ENCODE peak calls at places on chromosomes 16 and 17, in nine cellular contexts. J is memory B cell, X is NCI-H187 treated with DMSO at 0.1 percent for 48 hours, P is glutamatergic neuron, U is kidney glomerular epithelial cell, C is astrocyte, S is Calu3, H is AG10803, I is sigmoid colon. K is an unnamed sample.
A peak's percentile ranks its signal among the peaks of the same experiment; 100 is the strongest.

GRCh38 chr16:49556252-49557069 is 182.9 kb downstream of the C16orf78 start:
- DNase-seq in J (no peak), X (no peak), P (peak; percentile 36), U (peak; percentile 40), C (peak; percentile 35), S (no peak), H (peak; percentile 7), I (no peak), K (peak; percentile 8)

GRCh38 chr17:7912927-7913524 is 3.1 kb downstream of the RNF227 start:
- DNase-seq in J (peak; percentile 33), X (no peak), P (no peak), U (peak; percentile 58), C (peak; percentile 50), S (peak; percentile 9), H (peak; percentile 82), I (no peak), K (peak; percentile 78)

GRCh38 chr17:69860142-69860680 is 214.8 kb upstream of the KCNJ16 start:
- DNase-seq in J (no peak), X (no peak), P (no peak), U (no peak), C (no peak), S (no peak), H (no peak), I (no peak), K (no peak)

GRCh38 chr17:76478097-76478496 is 10.7 kb downstream of the AANAT start:
- DNase-seq in J (no peak), X (no peak), P (no peak), U (no peak), C (no peak), S (no peak), H (no peak), I (no peak), K (no peak)

GRCh38 chr16:20409398-20410152 is at the start of gene ACSM5:
- DNase-seq in J (no peak), X (no peak), P (no peak), U (peak; percentile 63), C (no peak), S (no peak), H (no peak), I (peak; percentile 86), K (no peak)

GRCh38 chr17:42774066-42774750 is 959 bp downstream of the VPS25 start:
- DNase-seq in J (no peak), X (no peak), P (no peak), U (peak; percentile 82), C (peak; percentile 62), S (no peak), H (peak; percentile 49), I (no peak), K (no peak)

GRCh38 chr17:70105641-70106040 is 30.6 kb downstream of the KCNJ16 start:
- DNase-seq in J (no peak), X (no peak), P (no peak), U (peak; percentile 34), C (peak; percentile 26), S (no peak), H (no peak), I (no peak), K (no peak)

GRCh38 chr17:80427366-80428282 is 12.7 kb downstream of the ENDOV start:
- DNase-seq in J (no peak), X (no peak), P (no peak), U (no peak), C (no peak), S (no peak), H (no peak), I (no peak), K (no peak)

GRCh38 chr16:2919511-2920255 is 8.0 kb downstream of the FLYWCH1 start:
- DNase-seq in J (peak; percentile 57), X (no peak), P (peak; percentile 71), U (peak; percentile 11), C (peak; percentile 34), S (peak; percentile 64), H (peak; percentile 71), I (peak; percentile 83), K (no peak)

GRCh38 chr17:44387773-44388172 is 1.7 kb downstream of the ITGA2B start:
- DNase-seq in J (no peak), X (no peak), P (no peak), U (no peak), C (no peak), S (no peak), H (no peak), I (no peak), K (no peak)

GRCh38 chr16:55494994-55495421 is 13.9 kb upstream of the LPCAT2 start:
- DNase-seq in J (no peak), X (no peak), P (no peak), U (peak; percentile 72), C (peak; percentile 94), S (peak; percentile 24), H (peak; percentile 98), I (peak; percentile 75), K (no peak)

GRCh38 chr16:72092832-72093447 is 480 bp downstream of the TXNL4B start:
- DNase-seq in J (no peak), X (no peak), P (no peak), U (peak; percentile 34), C (peak; percentile 73), S (peak; percentile 40), H (peak; percentile 69), I (no peak), K (no peak)

GRCh38 chr17:18323007-18323406 is 7.9 kb downstream of the SMCR8 start:
- DNase-seq in J (no peak), X (no peak), P (no peak), U (no peak), C (no peak), S (no peak), H (no peak), I (peak; percentile 25), K (no peak)

GRCh38 chr17:17205368-17206148 is 575 bp downstream of the PLD6 start:
- DNase-seq in J (peak; percentile 49), X (no peak), P (no peak), U (peak; percentile 22), C (peak; percentile 30), S (peak; percentile 58), H (peak; percentile 55), I (peak; percentile 85), K (no peak)

GRCh38 chr17:15213381-15214087 is 51.6 kb downstream of the PMP22 start:
- DNase-seq in J (no peak), X (no peak), P (no peak), U (no peak), C (no peak), S (no peak), H (peak; percentile 41), I (no peak), K (no peak)

GRCh38 chr16:50781043-50781442 is 39.2 kb downstream of the CYLD start:
- DNase-seq in J (no peak), X (no peak), P (no peak), U (no peak), C (no peak), S (no peak), H (no peak), I (no peak), K (no peak)

GRCh38 chr17:32546031-32546444 is 59.2 kb downstream of the CDK5R1 start:
- DNase-seq in J (no peak), X (no peak), P (peak; percentile 23), U (no peak), C (no peak), S (no peak), H (peak; percentile 13), I (no peak), K (no peak)

GRCh38 chr17:42459256-42459982 is 741 bp downstream of the ATP6V0A1 start:
- DNase-seq in J (peak; percentile 24), X (no peak), P (peak; percentile 60), U (peak; percentile 51), C (peak; percentile 64), S (peak; percentile 70), H (peak; percentile 53), I (peak; percentile 78), K (no peak)

GRCh38 chr17:27810211-27810901 is 10.0 kb upstream of the NOS2 start:
- DNase-seq in J (no peak), X (peak; percentile 18), P (no peak), U (no peak), C (no peak), S (no peak), H (no peak), I (no peak), K (no peak)

GRCh38 chr16:65922923-65923322 is 443.6 kb upstream of the CDH5 start:
- DNase-seq in J (no peak), X (no peak), P (no peak), U (no peak), C (no peak), S (no peak), H (no peak), I (no peak), K (no peak)

GRCh38 chr16:55471448-55472097 is 7.4 kb upstream of the MMP2 start:
- DNase-seq in J (no peak), X (no peak), P (no peak), U (peak; percentile 93), C (peak; percentile 90), S (no peak), H (peak; percentile 81), I (no peak), K (no peak)

GRCh38 chr17:46756061-46756735 is 62.3 kb downstream of the WNT3 start:
- DNase-seq in J (no peak), X (no peak), P (no peak), U (no peak), C (no peak), S (no peak), H (no peak), I (no peak), K (no peak)

GRCh38 chr17:8484465-8484864 is 48.8 kb downstream of the NDEL1 start:
- DNase-seq in J (no peak), X (no peak), P (no peak), U (no peak), C (no peak), S (no peak), H (no peak), I (no peak), K (no peak)

GRCh38 chr16:21943571-21943970 is 9.6 kb upstream of the UQCRC2 start:
- DNase-seq in J (no peak), X (no peak), P (no peak), U (no peak), C (no peak), S (no peak), H (no peak), I (no peak), K (no peak)